ENCODE peak calls at places on chromosome X, in five cellular contexts. W is ovary; M is CD8-positive, alpha-beta T cell; I is AG09319; V is breast epithelium. A is an unnamed sample.

GRCh38 chrX:37423864-37424569 is 74.9 kb downstream of the PRRG1 start:
- DNase-seq in W (no peak), M (no peak), I (no peak), V (no peak), A (no peak)

GRCh38 chrX:40012800-40013682 is 84.7 kb downstream of the BCOR start:
- DNase-seq in W (peak; percentile 61), M (peak; percentile 18), I (no peak), V (peak; percentile 46), A (peak; percentile 37)

GRCh38 chrX:1462596-1463251 is 10.0 kb upstream of the ASMTL start:
- DNase-seq in W (peak; percentile 39), M (peak; percentile 67), I (no peak), V (no peak), A (no peak)

GRCh38 chrX:118117069-118117405 is 427 bp upstream of the KLHL13 start:
- DNase-seq in W (no peak), M (no peak), I (no peak), V (no peak), A (no peak)

GRCh38 chrX:141214216-141214615 is 28.1 kb downstream of the SPANXC start:
- DNase-seq in W (no peak), M (no peak), I (no peak), V (no peak), A (no peak)

GRCh38 chrX:113545040-113545439 is 704.4 kb upstream of the AMOT start:
- DNase-seq in W (no peak), M (no peak), I (no peak), V (no peak), A (no peak)

GRCh38 chrX:40734956-40735317 is 405 bp downstream of the MED14 start:
- DNase-seq in W (no peak), M (peak; percentile 51), I (no peak), V (no peak), A (no peak)

GRCh38 chrX:85859426-85859825 is 187.9 kb downstream of the CHM start:
- DNase-seq in W (no peak), M (no peak), I (no peak), V (no peak), A (no peak)

GRCh38 chrX:72245461-72246089 is 6.7 kb upstream of the ERCC6L start:
- DNase-seq in W (no peak), M (peak; percentile 49), I (no peak), V (peak; percentile 26), A (peak; percentile 72)

GRCh38 chrX:109629310-109629709 is 4.3 kb upstream of the KCNE5 start:
- DNase-seq in W (no peak), M (no peak), I (no peak), V (no peak), A (no peak)

GRCh38 chrX:154056739-154057367 is 37.2 kb upstream of the IRAK1 start:
- DNase-seq in W (no peak), M (no peak), I (no peak), V (peak; percentile 26), A (no peak)

GRCh38 chrX:104284407-104285000 is 29.8 kb upstream of the ESX1 start:
- DNase-seq in W (no peak), M (no peak), I (no peak), V (no peak), A (no peak)

GRCh38 chrX:91081873-91082272 is 352.8 kb upstream of the PABPC5 start:
- DNase-seq in W (no peak), M (no peak), I (no peak), V (no peak), A (no peak)

GRCh38 chrX:48472851-48473717 is 2.9 kb upstream of the FTSJ1 start:
- DNase-seq in W (peak; percentile 43), M (no peak), I (no peak), V (no peak), A (no peak)

DNA sequence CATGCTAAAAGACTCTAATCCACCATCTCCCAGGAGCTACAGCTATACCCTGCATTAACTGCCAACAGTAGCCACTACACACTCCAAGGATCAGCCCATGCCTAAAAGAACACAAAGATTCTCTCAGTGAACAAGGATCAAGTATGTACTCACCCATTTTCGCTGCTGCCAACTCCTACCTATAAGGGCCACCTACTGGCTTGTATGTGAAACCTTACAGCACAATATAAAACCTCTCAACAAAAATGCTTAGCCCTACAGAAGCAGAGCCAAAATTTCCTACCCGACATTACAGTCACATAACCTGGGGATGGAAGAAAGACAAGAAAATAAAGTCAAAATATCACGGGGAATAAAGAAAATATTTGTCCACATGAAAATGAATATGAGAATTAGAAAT is 562.8 kb upstream of the POU3F4 start:
- DNase-seq in W (no peak), M (no peak), I (no peak), V (no peak), A (no peak)
- TF ChIP-seq CTCF in W (no peak), M (no peak), I (no peak), V (no peak), A (no peak)

GRCh38 chrX:106615041-106615440 is 3.3 kb downstream of the RADX start:
- DNase-seq in W (no peak), M (no peak), I (no peak), V (no peak), A (no peak)

GRCh38 chrX:106621836-106622235 is 10.1 kb downstream of the RADX start:
- DNase-seq in W (no peak), M (no peak), I (no peak), V (no peak), A (no peak)

GRCh38 chrX:106619797-106620196 is 8.0 kb downstream of the RADX start:
- DNase-seq in W (no peak), M (no peak), I (no peak), V (no peak), A (no peak)
- TF ChIP-seq CTCF in W (no peak), M (peak; percentile 30), I (peak; percentile 38), V (no peak), A (peak; percentile 15)

GRCh38 chrX:42619068-42619467 is 158.9 kb downstream of the PPP1R2C start:
- DNase-seq in W (no peak), M (no peak), I (no peak), V (no peak), A (no peak)

GRCh38 chrX:42616981-42617380 is 161.0 kb downstream of the PPP1R2C start:
- DNase-seq in W (no peak), M (no peak), I (no peak), V (no peak), A (no peak)

DNA sequence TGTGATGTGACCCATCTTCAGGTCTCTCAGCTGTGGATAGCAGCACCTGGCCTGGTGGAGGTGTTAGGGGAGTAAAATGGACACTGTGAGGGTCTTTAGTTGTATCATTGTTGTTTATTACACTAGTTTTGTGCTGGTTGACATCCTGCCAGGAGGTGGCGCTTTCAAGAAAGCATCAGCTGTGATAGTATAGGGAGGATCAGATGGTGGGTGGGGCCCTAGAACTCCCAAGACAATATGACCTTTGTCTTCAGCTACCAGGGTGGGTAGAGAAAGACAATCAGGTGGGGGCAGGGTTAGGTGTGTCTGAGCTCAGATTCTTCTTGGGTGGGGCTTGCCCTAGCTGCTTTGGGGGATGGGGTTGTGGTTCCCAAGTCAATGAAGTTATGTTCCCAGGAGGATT is 162.8 kb downstream of the PPP1R2C start:
- DNase-seq in W (no peak), M (no peak), I (no peak), V (no peak), A (peak; percentile 16)
- TF ChIP-seq CTCF in W (no peak), M (no peak), I (peak; percentile 4), V (no peak), A (no peak)

DNA sequence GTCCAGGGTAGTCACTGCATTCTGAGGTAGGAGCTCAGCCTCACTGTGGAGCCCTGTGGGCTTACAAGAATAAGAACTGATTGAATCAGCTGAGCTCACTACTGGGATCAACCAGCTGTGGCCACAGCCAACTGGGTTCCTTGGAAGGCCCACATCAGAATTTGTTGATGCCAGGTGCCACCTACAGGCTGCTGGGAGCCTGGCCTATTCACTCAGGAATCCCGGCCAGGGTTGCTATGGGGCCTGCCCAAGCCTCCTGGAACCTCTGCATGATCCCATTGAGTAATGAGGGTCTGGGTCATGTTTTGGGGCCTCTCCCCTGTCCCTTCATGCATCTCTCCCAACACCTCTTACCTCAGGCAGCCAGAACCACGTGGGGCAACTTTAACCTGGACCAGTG is 53.9 kb upstream of the KIAA1210 start:
- DNase-seq in W (no peak), M (no peak), I (no peak), V (no peak), A (no peak)
- TF ChIP-seq CTCF in W (no peak), M (no peak), I (peak; percentile 20), V (no peak), A (no peak)

GRCh38 chrX:31280580-31280979 is 208.7 kb upstream of the FTHL17 start:
- DNase-seq in W (no peak), M (no peak), I (no peak), V (no peak), A (no peak)

DNA sequence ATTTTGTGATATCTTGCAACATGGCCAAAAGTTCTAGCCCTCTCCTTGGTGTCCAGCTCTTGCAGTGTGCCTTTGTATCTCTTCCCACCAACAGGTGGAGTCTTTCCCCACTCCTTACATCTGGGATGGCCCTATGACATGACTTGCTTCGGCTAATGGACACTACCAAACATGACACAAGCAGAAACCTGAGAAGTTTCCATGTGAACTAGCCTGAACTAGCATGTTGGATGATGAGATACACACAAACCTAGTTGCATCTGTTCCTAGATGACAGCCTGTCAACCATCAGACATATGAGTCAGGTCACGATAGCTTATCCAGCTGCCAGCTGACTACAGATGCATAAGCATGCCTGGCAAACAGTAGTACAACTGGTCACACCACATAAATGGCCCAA is 207.5 kb upstream of the FTHL17 start:
- DNase-seq in W (no peak), M (no peak), I (no peak), V (no peak), A (no peak)
- TF ChIP-seq CTCF in W (no peak), M (no peak), I (peak; percentile 30), V (no peak), A (no peak)

A was measured in glutamatergic neuron.